ENCODE peak calls at places on chromosome 1, in five cellular contexts. X is T-helper 9 cell; T is activated CD4-positive, alpha-beta T cell treated with anti-CD3 and anti-CD28 coated beads, Interleukin-2, amount 50 U/mL, for 1 hour; S is cerebellum; O is GM13977. Z is an unnamed sample.
A peak's percentile ranks its signal among the peaks of the same experiment; 100 is the strongest.

GRCh38 chr1:55067022-55067781 is 27.9 kb downstream of the PCSK9 start:
- DNase-seq in O (no peak), S (peak; percentile 74), T (no peak), X (no peak), Z (no peak)

GRCh38 chr1:17605582-17606344 is 66.3 kb downstream of the ARHGEF10L start:
- DNase-seq in T (no peak), O (no peak), S (no peak), X (no peak), Z (no peak)

GRCh38 chr1:61491497-61491896 is 233.4 kb downstream of the TM2D1 start:
- DNase-seq in S (no peak), T (no peak), O (no peak), X (no peak), Z (no peak)

GRCh38 chr1:27521336-27522147 is 31.6 kb upstream of the WASF2 start:
- DNase-seq in O (no peak), X (peak; percentile 28), T (peak; percentile 53), S (peak; percentile 67), Z (no peak)

GRCh38 chr1:26848947-26849774 is 13.8 kb upstream of the SFN start:
- DNase-seq in X (no peak), S (no peak), T (no peak), O (no peak), Z (no peak)

GRCh38 chr1:67367370-67368345 is 60.0 kb downstream of the IL12RB2 start:
- DNase-seq in T (no peak), S (no peak), X (no peak), O (no peak), Z (no peak)

GRCh38 chr1:91948501-91949355 is 473 bp upstream of the BRDT start:
- DNase-seq in S (no peak), T (peak; percentile 24), X (peak; percentile 47), O (no peak), Z (no peak)

GRCh38 chr1:65066379-65066765 is 81.6 kb upstream of the AK4 start:
- DNase-seq in O (no peak), S (no peak), T (no peak), X (no peak), Z (no peak)

GRCh38 chr1:215543191-215543606 is 23.9 kb upstream of the KCTD3 start:
- DNase-seq in S (no peak), T (no peak), X (no peak), O (no peak), Z (no peak)

GRCh38 chr1:80417651-80418050 is 1383.1 kb upstream of the ADGRL2 start:
- DNase-seq in S (no peak), X (no peak), T (no peak), O (no peak), Z (no peak)

GRCh38 chr1:16155537-16156410 is at the start of gene EPHA2:
- DNase-seq in X (peak; percentile 11), O (no peak), S (peak; percentile 89), T (no peak), Z (peak; percentile 74)

GRCh38 chr1:185644531-185644930 is 89.7 kb upstream of the HMCN1 start:
- DNase-seq in X (no peak), O (no peak), T (no peak), S (no peak), Z (no peak)

Z was measured in D341Med.